ENCODE peak calls at places on chromosomes 1 and 21, in seven cellular contexts. D is cardiac muscle cell, K is IMR-90, T is A673, Q is PC-3, M is neural progenitor cell, R is thyroid gland. J is an unnamed sample. For H3K27me3, the result is how much of the 10 kb centered on the place peaks cover.

GRCh38 chr1:170290971-170291370 is 145.2 kb downstream of the NTMT2 start:
- DNase-seq in D (no peak), M (no peak), R (no peak), Q (no peak), K (peak), T (no peak), J (no peak)

GRCh38 chr21:33101300-33102005 is 31.5 kb downstream of the OLIG1 start:
- DNase-seq in M (peak), D (no peak), R (no peak), T (no peak), K (no peak), Q (no peak), J (no peak)

GRCh38 chr1:34060331-34060730 is 104.7 kb downstream of the CSMD2 start:
- DNase-seq in K (no peak), R (no peak), T (no peak), M (no peak), D (no peak), Q (no peak), J (no peak)

GRCh38 chr1:164320780-164321683 is 238.0 kb upstream of the PBX1 start:
- DNase-seq in T (peak), D (peak), K (no peak), M (peak), R (peak), Q (no peak), J (peak)

GRCh38 chr1:59125711-59126320 is 171.1 kb upstream of the FGGY start:
- DNase-seq in M (no peak), K (no peak), Q (no peak), R (no peak), D (no peak), T (no peak), J (no peak)

GRCh38 chr1:72623299-72623708 is 341.0 kb upstream of the NEGR1 start:
- DNase-seq in M (peak), Q (peak), K (peak), R (peak), D (peak), T (peak), J (peak)

GRCh38 chr1:35544976-35545375 is 12.2 kb downstream of the KIAA0319L start:
- DNase-seq in D (peak), T (peak), R (peak), K (peak), Q (peak), M (peak), J (no peak)

GRCh38 chr1:29236743-29236992 is 346 bp downstream of the PTPRU start:
- DNase-seq in D (no peak), T (peak), K (no peak), Q (no peak), M (no peak), R (no peak), J (no peak)

GRCh38 chr1:67559222-67559700 is 125.7 kb upstream of the GADD45A start:
- DNase-seq in Q (no peak), T (peak), K (peak), D (peak), M (no peak), R (no peak), J (no peak)

GRCh38 chr1:90970208-90970607 is 51.6 kb downstream of the ZNF644 start:
- DNase-seq in Q (no peak), D (peak), R (no peak), K (no peak), M (no peak), T (no peak), J (no peak)

GRCh38 chr1:220306339-220306738 is 34.1 kb upstream of the RAB3GAP2 start:
- DNase-seq in K (no peak), Q (no peak), D (no peak), R (no peak), T (no peak), M (no peak), J (no peak)

GRCh38 chr21:45629046-45629981 is 14.2 kb upstream of the PCBP3 start:
- DNase-seq in Q (no peak), M (no peak), R (no peak), K (no peak), T (no peak), D (no peak), J (no peak)

GRCh38 chr1:183593356-183593755 is 3.1 kb upstream of the NCF2 start:
- DNase-seq in M (no peak), K (no peak), R (no peak), T (no peak), Q (no peak), D (no peak), J (no peak)

GRCh38 chr1:77834771-77835334 is 53.6 kb upstream of the NEXN start:
- DNase-seq in Q (peak), K (peak), M (no peak), R (peak), D (peak), T (no peak), J (no peak)

GRCh38 chr1:201597551-201598230 is 58.8 kb downstream of the NAV1 start:
- DNase-seq in R (peak), K (no peak), T (peak), M (no peak), Q (peak), D (no peak), J (peak)

GRCh38 chr1:20430355-20431290 is 55.4 kb downstream of the CAMK2N1 start:
- DNase-seq in R (peak), Q (peak), K (peak), T (peak), D (peak), M (peak), J (no peak)

GRCh38 chr1:161082996-161083742 is 6.2 kb downstream of the NECTIN4 start:
- DNase-seq in M (no peak), D (peak), K (peak), R (peak), T (no peak), Q (peak), J (peak)

GRCh38 chr21:16330340-16331319 is 600.8 kb downstream of the USP25 start:
- DNase-seq in R (peak), D (peak), T (peak), Q (peak), M (peak), K (peak), J (peak)

GRCh38 chr1:9384751-9385245 is 92.1 kb downstream of the SPSB1 start:
- DNase-seq in R (peak), Q (no peak), M (no peak), T (no peak), D (no peak), K (no peak), J (no peak)

GRCh38 chr1:87291107-87291506 is 37.6 kb upstream of the LMO4 start:
- DNase-seq in R (no peak), T (no peak), D (peak), Q (no peak), M (no peak), K (peak), J (no peak)

GRCh38 chr1:244702620-244703019 is 49.7 kb downstream of the DESI2 start:
- DNase-seq in R (no peak), K (no peak), D (no peak), M (no peak), Q (no peak), T (no peak), J (no peak)

GRCh38 chr1:91520940-91521507 is 20.4 kb downstream of the CDC7 start:
- DNase-seq in Q (no peak), D (no peak), M (no peak), T (no peak), K (no peak), R (no peak), J (no peak)

GRCh38 chr1:3625151-3625907 is 514 bp downstream of the TPRG1L start:
- DNase-seq in Q (peak), K (peak), T (peak), M (peak), D (peak), R (peak), J (peak)

GRCh38 chr1:169201084-169201619 is 94.7 kb downstream of the ATP1B1 start:
- DNase-seq in T (no peak), K (peak), D (no peak), R (no peak), M (no peak), Q (no peak), J (peak)

GRCh38 chr1:88075813-88076212 is 608.3 kb upstream of the PKN2 start:
- DNase-seq in R (no peak), K (no peak), M (no peak), T (no peak), D (no peak), Q (no peak), J (no peak)

GRCh38 chr1:248837045-248837793 is 805 bp upstream of the ZNF672 start:
- DNase-seq in R (no peak), M (peak), D (no peak), T (no peak), K (no peak), Q (no peak), J (no peak)

GRCh38 chr1:6601865-6602668 is 602 bp downstream of the KLHL21 start:
- DNase-seq in Q (peak), M (peak), K (peak), R (peak), D (no peak), T (no peak), J (peak)

GRCh38 chr1:103084176-103084575 is 24.1 kb downstream of the COL11A1 start:
- DNase-seq in K (no peak), D (no peak), T (no peak), Q (no peak), M (no peak), R (no peak), J (no peak)

GRCh38 chr21:46038871-46039397 is 57.4 kb downstream of the COL6A1 start:
- DNase-seq in R (peak), T (no peak), K (peak), D (peak), Q (no peak), M (no peak), J (no peak)

GRCh38 chr1:229191066-229191674 is 79.7 kb upstream of the RAB4A start:
- DNase-seq in D (no peak), Q (peak), T (no peak), R (no peak), K (peak), M (no peak), J (peak)

GRCh38 chr1:31822766-31823165 is 6.9 kb upstream of the SPOCD1 start:
- DNase-seq in K (peak), M (no peak), D (peak), R (no peak), Q (no peak), T (no peak), J (no peak)

GRCh38 chr1:116457944-116458343 is 84.9 kb downstream of the ATP1A1 start:
- DNase-seq in M (peak), R (no peak), T (no peak), K (no peak), Q (no peak), D (no peak), J (no peak)

GRCh38 chr1:173408886-173409285 is 68.2 kb upstream of the PRDX6 start:
- DNase-seq in Q (no peak), K (no peak), T (no peak), M (no peak), R (no peak), D (no peak), J (no peak)

GRCh38 chr1:173407846-173408245 is 69.3 kb upstream of the PRDX6 start:
- DNase-seq in Q (no peak), M (no peak), K (no peak), T (no peak), D (no peak), R (no peak), J (no peak)

GRCh38 chr1:173405758-173406344 is 71.3 kb upstream of the PRDX6 start:
- DNase-seq in T (no peak), R (no peak), D (peak), M (no peak), K (peak), Q (peak), J (peak)

GRCh38 chr1:173405281-173405680 is 71.9 kb upstream of the PRDX6 start:
- DNase-seq in T (no peak), Q (no peak), K (no peak), D (no peak), M (no peak), R (no peak), J (no peak)

DNA sequence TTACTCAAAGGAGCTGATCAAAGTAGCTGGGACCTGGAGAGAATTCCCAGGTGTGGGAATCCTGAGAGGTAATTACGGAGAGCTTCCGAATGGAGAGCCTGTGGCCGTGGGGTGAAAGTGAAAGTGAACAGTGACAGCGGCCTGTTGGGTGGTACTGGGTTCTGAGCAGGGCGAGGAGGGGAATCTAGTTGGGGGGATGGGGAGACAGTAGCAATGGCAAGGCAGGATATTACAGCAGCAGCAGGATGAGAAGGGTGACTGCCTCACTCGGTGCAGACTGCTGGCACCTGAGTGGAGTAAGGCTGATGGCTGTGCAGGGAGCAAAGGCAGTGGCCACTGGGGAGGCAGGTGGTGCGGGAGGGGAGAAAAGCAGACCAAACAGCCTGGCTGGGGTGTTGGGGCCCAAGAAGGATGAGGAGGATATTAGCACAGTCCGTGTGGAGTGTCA is 70.3 kb upstream of the PRDX6 start:
- DNase-seq in R (no peak), K (no peak), T (no peak), Q (no peak), M (no peak), D (no peak), J (no peak)
- H3K4me3 ChIP-seq in R (no peak), K (no peak), T (no peak), Q (no peak), M (no peak), D (no peak), J (no peak)

DNA sequence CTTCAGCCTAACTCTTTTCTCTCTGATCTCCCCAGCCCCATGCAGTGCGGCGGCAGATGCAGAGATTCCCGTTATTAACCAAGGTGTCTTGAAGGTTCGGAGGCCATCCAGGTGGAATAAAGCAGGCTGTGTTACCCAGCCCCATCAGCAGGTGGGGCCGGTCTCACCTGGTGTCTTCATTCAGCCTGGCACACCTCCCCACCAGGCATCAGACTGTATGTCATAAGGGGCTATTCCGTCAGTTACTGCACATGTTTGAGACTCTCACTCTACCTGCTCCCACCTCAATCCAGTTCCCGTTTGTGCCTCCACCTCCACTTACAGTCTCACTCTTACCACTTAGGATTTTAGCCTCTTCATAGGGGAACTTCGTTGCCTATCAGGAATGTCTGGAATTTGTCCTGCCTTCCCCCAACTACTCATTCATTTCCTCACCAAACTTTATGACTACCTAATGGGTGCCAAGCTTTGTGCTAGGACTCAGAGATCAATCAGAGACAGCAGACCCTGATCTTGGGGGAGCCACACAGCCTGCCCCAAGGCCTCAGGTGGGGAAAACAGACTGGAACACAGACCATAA is 170.2 kb downstream of the PLPP3 start:
- DNase-seq in R (no peak), D (no peak), M (no peak), Q (peak), T (no peak), K (no peak), J (peak)
- TF ChIP-seq CTCF in R (no peak), D (no peak), M (peak), Q (peak), T (peak), K (no peak), J (peak)

GRCh38 chr1:207455183-207455754 is 1.1 kb downstream of the CR2 start:
- DNase-seq in M (no peak), Q (no peak), D (no peak), K (no peak), T (no peak), R (no peak), J (no peak)
- H3K27me3 ChIP-seq in M (half or more), Q (half or more), D (half or more), K (under half), T (half or more), R (under half), J (under half)

GRCh38 chr1:50423670-50424000 is 392 bp upstream of the DMRTA2 start:
- DNase-seq in M (no peak), T (peak), R (no peak), K (no peak), D (peak), Q (no peak), J (peak)
- H3K4me3 ChIP-seq in M (peak), T (peak), R (no peak), K (no peak), D (peak), Q (no peak), J (peak)